ENCODE peak calls at places on chromosomes 1 and 21, in six cellular contexts. L is GM12878, G is K562, R is GM12891, U is HepG2, Z is H1. V is an unnamed sample.

GRCh38 chr1:174206148-174206826 is 47.0 kb downstream of the RABGAP1L start:
- DNase-seq in U (no peak), G (no peak), L (no peak), R (no peak), Z (no peak), V (no peak)

GRCh38 chr1:1037366-1038327 is 17.7 kb downstream of the AGRN start:
- DNase-seq in U (peak), G (no peak), Z (no peak), R (no peak), L (no peak), V (no peak)

GRCh38 chr1:32063261-32063681 is 9.5 kb upstream of the TMEM39B start:
- DNase-seq in R (no peak), L (no peak), U (peak), G (peak), Z (no peak), V (no peak)

GRCh38 chr1:173360478-173361063 is 116.6 kb upstream of the PRDX6 start:
- DNase-seq in G (no peak), U (peak), R (no peak), L (no peak), Z (peak), V (no peak)

GRCh38 chr1:36771222-36771621 is 263.1 kb downstream of the GRIK3 start:
- DNase-seq in U (no peak), G (no peak), R (no peak), Z (peak), L (no peak), V (no peak)

GRCh38 chr1:232577809-232578208 is 52.1 kb downstream of the SIPA1L2 start:
- DNase-seq in R (no peak), U (no peak), L (no peak), Z (no peak), G (no peak), V (no peak)

GRCh38 chr1:83559531-83559930 is 439.4 kb downstream of the TTLL7 start:
- DNase-seq in R (no peak), L (no peak), Z (no peak), G (no peak), U (no peak), V (no peak)

GRCh38 chr1:100455478-100456072 is 82.4 kb upstream of the GPR88 start:
- DNase-seq in R (no peak), Z (no peak), U (no peak), G (no peak), L (no peak), V (no peak)

GRCh38 chr1:19232526-19232851 is 18.8 kb downstream of the EMC1 start:
- DNase-seq in L (no peak), R (no peak), Z (no peak), U (peak), G (no peak), V (no peak)

GRCh38 chr1:116379674-116380498 is 6.8 kb downstream of the ATP1A1 start:
- DNase-seq in G (no peak), L (no peak), Z (no peak), R (no peak), U (peak), V (no peak)

GRCh38 chr21:43313939-43314405 is 113.0 kb downstream of the SIK1 start:
- DNase-seq in L (no peak), R (no peak), Z (no peak), G (no peak), U (no peak), V (no peak)
- TF ChIP-seq TAF1 in L (no peak), R (no peak), Z (no peak), G (no peak), U (no peak), V (no peak)

DNA sequence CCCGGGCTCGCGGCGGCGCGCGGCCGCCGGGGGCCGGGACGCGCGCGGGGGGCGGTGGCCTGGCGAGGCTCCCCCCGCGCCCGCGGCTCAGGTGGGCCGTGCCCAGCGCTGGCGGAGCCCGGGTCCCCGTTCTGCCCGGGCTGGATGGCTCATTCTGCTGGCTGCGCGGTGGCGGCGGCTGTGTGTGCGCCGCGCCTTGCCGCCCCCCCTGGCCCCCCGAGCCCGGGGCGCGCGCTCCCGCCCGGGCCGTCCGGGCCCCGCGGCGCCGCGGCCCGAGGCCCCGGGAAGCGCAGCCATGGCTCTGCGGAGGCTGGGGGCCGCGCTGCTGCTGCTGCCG is at the start of gene EPHB2:
- DNase-seq in U (no peak), G (peak), R (peak), Z (peak), L (no peak), V (peak)
- TF ChIP-seq POLR2A in U (no peak), G (no peak), R (no peak), Z (no peak), L (peak), V (no peak)

DNA sequence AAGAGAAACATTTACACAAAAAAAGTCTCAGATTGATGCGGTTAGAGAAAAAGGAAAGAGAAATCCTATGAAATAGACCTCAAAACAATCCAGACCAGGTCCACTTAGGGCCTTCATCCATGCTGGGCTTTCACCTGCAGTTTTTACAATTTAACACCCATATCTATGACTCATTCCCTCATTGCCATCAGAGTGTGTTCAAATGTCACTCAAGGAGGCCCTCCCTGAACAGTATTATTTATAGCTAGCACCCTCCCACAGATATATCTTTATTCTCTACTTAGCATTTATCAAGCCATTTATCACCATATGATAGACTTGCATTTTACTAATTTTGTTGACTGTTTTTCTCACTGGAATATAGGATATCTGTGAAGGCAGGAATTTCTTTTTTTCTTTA is 824 bp upstream of the KRTAP21-3 start:
- DNase-seq in G (no peak), R (no peak), U (no peak), L (no peak), Z (no peak), V (no peak)
- TF ChIP-seq POLR2AphosphoS5 in G (no peak), R (no peak), U (no peak), L (no peak), Z (no peak), V (no peak)

DNA sequence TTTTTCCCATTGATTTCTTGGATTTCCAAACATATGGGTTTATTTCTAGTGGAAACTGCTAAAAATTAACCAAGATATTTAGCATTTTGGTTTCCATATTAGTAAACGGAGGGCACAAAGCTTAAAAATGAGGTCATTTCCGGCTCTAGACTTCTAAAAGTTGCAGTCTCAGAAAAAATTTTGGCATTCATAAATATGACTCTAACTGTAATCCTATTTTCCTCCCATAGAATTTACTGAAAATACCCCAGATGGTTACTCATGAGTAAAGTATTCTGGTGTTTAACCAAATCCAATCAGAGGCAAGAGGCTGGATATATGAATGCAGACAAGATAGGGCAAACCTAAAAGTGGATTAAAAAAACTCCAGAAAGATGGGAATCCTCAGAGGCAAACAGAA is 90.0 kb upstream of the BCL10 start:
- DNase-seq in L (no peak), G (no peak), Z (no peak), U (no peak), R (no peak), V (no peak)
- TF ChIP-seq TAF1 in L (no peak), G (no peak), Z (no peak), U (no peak), R (no peak), V (no peak)

DNA sequence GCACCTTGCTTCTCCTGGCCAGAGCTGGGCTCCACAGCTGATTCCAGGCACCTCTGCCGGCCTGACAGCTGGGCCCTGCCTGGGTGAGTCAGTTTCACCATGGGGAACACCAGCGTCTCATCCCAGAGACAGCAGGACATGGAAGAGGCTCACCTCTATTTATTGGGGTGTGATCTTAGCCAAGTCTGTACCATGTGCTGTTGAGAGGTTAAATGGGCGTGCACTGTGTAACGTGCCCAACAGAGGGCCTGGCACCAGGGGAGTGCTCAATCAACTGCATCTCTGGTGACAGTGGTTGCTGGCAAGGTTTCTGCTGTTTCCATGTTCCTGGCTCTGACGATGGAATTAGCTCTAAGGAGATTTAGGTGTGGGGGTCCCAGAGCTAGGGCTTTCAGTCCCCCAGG is 890 bp downstream of the CPLANE2 start:
- DNase-seq in G (no peak), Z (no peak), L (peak), R (no peak), U (peak), V (peak)
- TF ChIP-seq POLR2A in G (no peak), Z (no peak), L (no peak), R (no peak), U (no peak), V (no peak)

GRCh38 chr1:40770296-40771070 is 13.1 kb upstream of the KCNQ4 start:
- DNase-seq in L (no peak), R (no peak), U (no peak), Z (peak), G (no peak), V (no peak)
- TF ChIP-seq POLR2AphosphoS5 in L (no peak), R (no peak), U (no peak), Z (no peak), G (no peak), V (no peak)

DNA sequence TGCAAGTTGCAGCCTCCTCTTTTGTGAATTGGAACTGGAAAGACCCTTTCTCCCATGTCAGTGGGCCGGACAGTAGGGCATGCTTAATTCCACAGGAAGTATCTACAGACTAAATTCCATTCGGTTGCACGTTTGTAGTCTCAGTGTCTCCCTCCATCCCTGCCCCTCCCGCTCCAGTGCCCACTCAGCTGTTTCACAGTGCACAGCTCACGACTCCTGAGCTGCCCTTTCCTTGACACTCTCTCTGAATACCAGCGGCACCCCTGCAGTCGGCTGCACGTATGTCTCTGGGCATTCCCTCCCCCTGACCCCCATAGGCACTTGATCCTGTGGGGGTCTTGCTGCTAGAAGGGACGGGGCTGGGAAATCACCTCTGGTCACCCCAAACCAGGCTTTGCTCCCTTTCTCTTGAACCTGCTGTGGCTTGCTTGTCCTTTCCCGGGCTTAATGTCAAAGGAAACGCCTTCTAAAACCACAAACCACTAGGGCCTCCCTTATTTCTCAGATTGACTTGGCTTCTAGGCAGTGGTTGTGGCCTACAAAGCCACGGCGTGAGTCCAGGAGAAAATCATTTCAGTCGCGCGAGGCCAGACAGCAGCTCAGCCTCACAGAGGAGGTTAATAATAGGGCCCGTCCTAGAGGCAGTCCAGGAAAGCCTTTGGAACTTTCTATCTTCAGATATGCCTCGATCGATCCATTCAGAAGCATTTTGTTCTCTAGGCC is 365.2 kb upstream of the PROX1 start:
- DNase-seq in G (no peak), Z (no peak), L (peak), R (no peak), U (peak), V (no peak)
- TF ChIP-seq TAF1 in G (no peak), Z (no peak), L (no peak), R (no peak), U (no peak), V (no peak)

V was measured in GM12892.